ENCODE peak calls at places on chromosomes 2 and 18, in six cellular contexts. R, V, U, A, K and Z are unnamed samples.

GRCh38 chr2:50786345-50786744 is 245.6 kb downstream of the NRXN1 start:
- DNase-seq in R (no peak), V (no peak), U (no peak), A (no peak), K (no peak), Z (no peak)

GRCh38 chr18:27627927-27628326 is 442.8 kb upstream of the CHST9 start:
- DNase-seq in R (no peak), V (peak), U (no peak), A (no peak), K (no peak), Z (no peak)

GRCh38 chr2:187523325-187523724 is 30.9 kb downstream of the TFPI start:
- DNase-seq in R (no peak), V (no peak), U (no peak), A (no peak), K (no peak), Z (no peak)

GRCh38 chr18:3294435-3295080 is 32.6 kb downstream of the MYL12B start:
- DNase-seq in R (no peak), V (no peak), U (no peak), A (peak), K (no peak), Z (peak)

GRCh38 chr2:150325656-150326055 is 161.8 kb downstream of the RND3 start:
- DNase-seq in R (no peak), V (no peak), U (no peak), A (peak), K (no peak), Z (no peak)

GRCh38 chr18:9814431-9814830 is 71.3 kb upstream of the TXNDC2 start:
- DNase-seq in R (no peak), V (no peak), U (no peak), A (peak), K (no peak), Z (no peak)

GRCh38 chr2:215920244-215921100 is 92.9 kb downstream of the MREG start:
- DNase-seq in R (peak), V (peak), U (peak), A (peak), K (peak), Z (peak)

GRCh38 chr18:44725300-44726096 is 44.8 kb downstream of the SETBP1 start:
- DNase-seq in R (peak), V (no peak), U (no peak), A (peak), K (no peak), Z (no peak)

GRCh38 chr2:64405476-64406406 is 48.2 kb upstream of the LGALSL start:
- DNase-seq in R (no peak), V (no peak), U (no peak), A (peak), K (no peak), Z (no peak)

GRCh38 chr2:107407974-107408373 is 418.7 kb upstream of the RGPD4 start:
- DNase-seq in R (no peak), V (no peak), U (no peak), A (no peak), K (no peak), Z (no peak)

GRCh38 chr2:107146181-107146580 is 260.2 kb upstream of the ST6GAL2 start:
- DNase-seq in R (no peak), V (no peak), U (no peak), A (no peak), K (no peak), Z (no peak)

GRCh38 chr2:2950403-2950952 is 427.1 kb downstream of the EIPR1 start:
- DNase-seq in R (no peak), V (no peak), U (no peak), A (no peak), K (no peak), Z (no peak)

GRCh38 chr2:161351678-161352077 is 43.5 kb downstream of the PSMD14 start:
- DNase-seq in R (no peak), V (no peak), U (no peak), A (no peak), K (no peak), Z (no peak)

GRCh38 chr2:159285929-159286708 is at the start of gene WDSUB1:
- DNase-seq in R (no peak), V (peak), U (no peak), A (peak), K (peak), Z (peak)

GRCh38 chr2:209463226-209463625 is 39.4 kb downstream of the MAP2 start:
- DNase-seq in R (no peak), V (peak), U (no peak), A (peak), K (no peak), Z (no peak)

GRCh38 chr2:205477016-205477705 is 205.1 kb upstream of the NRP2 start:
- DNase-seq in R (no peak), V (no peak), U (no peak), A (no peak), K (no peak), Z (no peak)

GRCh38 chr2:223306371-223306770 is 254.4 kb downstream of the KCNE4 start:
- DNase-seq in R (no peak), V (peak), U (no peak), A (peak), K (no peak), Z (peak)

GRCh38 chr2:160417745-160418397 is 75.7 kb downstream of the RBMS1 start:
- DNase-seq in R (no peak), V (no peak), U (no peak), A (peak), K (no peak), Z (no peak)

GRCh38 chr18:43720036-43720435 is 442.7 kb upstream of the SYT4 start:
- DNase-seq in R (no peak), V (no peak), U (no peak), A (peak), K (no peak), Z (no peak)

GRCh38 chr2:201436141-201436540 is 15.1 kb downstream of the TRAK2 start:
- DNase-seq in R (no peak), V (no peak), U (no peak), A (no peak), K (no peak), Z (no peak)

GRCh38 chr18:21463718-21464117 is 136.8 kb downstream of the ESCO1 start:
- DNase-seq in R (no peak), V (no peak), U (no peak), A (no peak), K (no peak), Z (no peak)

GRCh38 chr18:55013685-55014084 is 54.4 kb upstream of the CCDC68 start:
- DNase-seq in R (no peak), V (no peak), U (no peak), A (no peak), K (no peak), Z (no peak)

GRCh38 chr2:57373530-57373929 is 673.1 kb upstream of the VRK2 start:
- DNase-seq in R (no peak), V (no peak), U (no peak), A (peak), K (peak), Z (no peak)

GRCh38 chr18:2982452-2983172 is 30.3 kb downstream of the LPIN2 start:
- DNase-seq in R (no peak), V (no peak), U (no peak), A (no peak), K (no peak), Z (no peak)

GRCh38 chr2:211944572-211944971 is 594.0 kb downstream of the ERBB4 start:
- DNase-seq in R (no peak), V (no peak), U (no peak), A (no peak), K (no peak), Z (no peak)

GRCh38 chr2:240887631-240888030 is 8.3 kb downstream of the MAB21L4 start:
- DNase-seq in R (no peak), V (no peak), U (no peak), A (no peak), K (no peak), Z (no peak)

GRCh38 chr18:65876310-65876709 is 125.5 kb downstream of the CDH7 start:
- DNase-seq in R (no peak), V (no peak), U (no peak), A (no peak), K (no peak), Z (no peak)

GRCh38 chr2:215361211-215361875 is 49.5 kb downstream of the ATIC start:
- DNase-seq in R (no peak), V (no peak), U (no peak), A (peak), K (no peak), Z (no peak)

GRCh38 chr18:31274915-31275314 is 43.0 kb upstream of the DSG1 start:
- DNase-seq in R (no peak), V (peak), U (no peak), A (peak), K (no peak), Z (no peak)

GRCh38 chr2:144475044-144475443 is 44.9 kb downstream of the ZEB2 start:
- DNase-seq in R (no peak), V (no peak), U (no peak), A (no peak), K (no peak), Z (no peak)

GRCh38 chr2:111171337-111171930 is 50.7 kb downstream of the BCL2L11 start:
- DNase-seq in R (no peak), V (no peak), U (no peak), A (no peak), K (no peak), Z (no peak)

GRCh38 chr2:95353613-95354468 is 48.7 kb upstream of the FAHD2A start:
- DNase-seq in R (no peak), V (no peak), U (no peak), A (no peak), K (no peak), Z (no peak)